ENCODE peak calls at places on chromosome 1, in nine cellular contexts. B, U, J, R, G, Y, T, A and F are unnamed samples.

GRCh38 chr1:206706298-206706791 is 21.6 kb downstream of the MAPKAPK2 start:
- DNase-seq in Y (peak), B (no peak), R (no peak), T (peak), G (peak), U (no peak), J (peak), A (no peak), F (peak)

GRCh38 chr1:56626546-56626945 is 18.6 kb upstream of the PRKAA2 start:
- DNase-seq in A (no peak), U (no peak), T (no peak), G (no peak), R (no peak), J (no peak), B (no peak), Y (peak), F (no peak)

GRCh38 chr1:224730950-224731349 is 114.8 kb downstream of the CNIH3 start:
- DNase-seq in A (no peak), R (no peak), J (no peak), U (no peak), T (no peak), G (no peak), B (no peak), Y (no peak), F (no peak)

GRCh38 chr1:234750922-234751595 is 141.1 kb upstream of the IRF2BP2 start:
- DNase-seq in B (no peak), R (no peak), T (no peak), A (no peak), G (no peak), U (no peak), Y (no peak), J (no peak), F (no peak)

GRCh38 chr1:5744911-5745431 is 247.3 kb downstream of the NPHP4 start:
- DNase-seq in G (peak), B (no peak), A (peak), U (peak), J (no peak), R (no peak), Y (no peak), T (no peak), F (no peak)

GRCh38 chr1:72757843-72758242 is 475.5 kb upstream of the NEGR1 start:
- DNase-seq in G (no peak), Y (no peak), A (no peak), U (no peak), B (no peak), T (no peak), J (no peak), R (no peak), F (no peak)

GRCh38 chr1:91830242-91831131 is 55.5 kb downstream of the TGFBR3 start:
- DNase-seq in A (no peak), R (no peak), G (peak), U (peak), Y (peak), T (no peak), J (no peak), B (peak), F (no peak)

GRCh38 chr1:90402893-90403849 is 313.9 kb downstream of the BARHL2 start:
- DNase-seq in J (no peak), G (no peak), A (peak), Y (peak), B (no peak), R (no peak), T (no peak), U (no peak), F (no peak)